ENCODE peak calls at places on chromosomes 12 and 14, in four cellular contexts. P, W, Y and J are unnamed samples.

GRCh38 chr14:21680072-21680471 is 6.5 kb upstream of the OR4E1 start:
- DNase-seq in W (peak), Y (peak), P (no peak), J (no peak)

GRCh38 chr14:90451953-90452352 is 55.1 kb downstream of the CALM1 start:
- DNase-seq in W (no peak), Y (no peak), P (no peak), J (no peak)

GRCh38 chr12:76627346-76628135 is 68.0 kb upstream of the OSBPL8 start:
- DNase-seq in P (no peak), W (no peak), Y (no peak), J (no peak)

GRCh38 chr14:72603639-72604038 is 290.3 kb downstream of the DPF3 start:
- DNase-seq in W (peak), P (no peak), Y (no peak), J (no peak)

GRCh38 chr12:82479511-82479910 is 121.2 kb downstream of the METTL25 start:
- DNase-seq in P (no peak), W (peak), Y (peak), J (no peak)

GRCh38 chr12:29320295-29321090 is 60.5 kb downstream of the ERGIC2 start:
- DNase-seq in P (no peak), W (peak), Y (peak), J (no peak)

GRCh38 chr14:58353516-58354299 is 42.0 kb upstream of the TOMM20L start:
- DNase-seq in P (no peak), Y (no peak), W (no peak), J (no peak)

GRCh38 chr12:115224031-115224430 is 540.1 kb upstream of the TBX3 start:
- DNase-seq in Y (no peak), W (peak), P (no peak), J (no peak)

GRCh38 chr12:47705571-47706425 is at the start of gene RPAP3:
- DNase-seq in Y (peak), P (peak), W (peak), J (peak)

GRCh38 chr12:22256634-22257033 is 77.9 kb downstream of the ST8SIA1 start:
- DNase-seq in W (peak), Y (no peak), P (no peak), J (no peak)

GRCh38 chr12:131619736-131620506 is 91.0 kb upstream of the SFSWAP start:
- DNase-seq in W (no peak), P (no peak), Y (no peak), J (no peak)

GRCh38 chr14:94545131-94545841 is 16.0 kb upstream of the SERPINA4 start:
- DNase-seq in W (peak), Y (no peak), P (no peak), J (peak)

GRCh38 chr14:102901633-102902032 is 20.8 kb upstream of the AMN start:
- DNase-seq in Y (no peak), P (no peak), W (no peak), J (no peak)

GRCh38 chr12:57012600-57013465 is 3.5 kb downstream of the TAC3 start:
- DNase-seq in Y (no peak), W (no peak), P (no peak), J (no peak)

GRCh38 chr12:39846304-39846703 is 226.7 kb upstream of the ABCD2 start:
- DNase-seq in P (no peak), W (no peak), Y (no peak), J (no peak)

GRCh38 chr12:45379261-45379660 is 163.4 kb downstream of the ANO6 start:
- DNase-seq in Y (peak), P (no peak), W (peak), J (no peak)

GRCh38 chr12:15728118-15728598 is 61.0 kb downstream of the EPS8 start:
- DNase-seq in P (no peak), Y (peak), W (peak), J (peak)

GRCh38 chr14:54776361-54777001 is 126.1 kb downstream of the GCH1 start:
- DNase-seq in P (no peak), Y (peak), W (peak), J (no peak)

GRCh38 chr14:105199093-105199492 is 18.0 kb upstream of the NUDT14 start:
- DNase-seq in Y (no peak), W (peak), P (no peak), J (no peak)

GRCh38 chr12:65586796-65587195 is 237.5 kb upstream of the HMGA2 start:
- DNase-seq in P (no peak), W (no peak), Y (peak), J (no peak)

GRCh38 chr12:57236925-57237652 is 7.6 kb downstream of the SHMT2 start:
- DNase-seq in W (no peak), Y (no peak), P (no peak), J (no peak)

GRCh38 chr14:101230161-101230850 is 326.8 kb upstream of the RTL1 start:
- DNase-seq in W (peak), Y (no peak), P (no peak), J (no peak)